ENCODE peak calls at places on chromosomes 1 and 21, in four cellular contexts. E, N, O and U are unnamed samples.

GRCh38 chr1:50658421-50659076 is 235.3 kb upstream of the DMRTA2 start:
- DNase-seq in O (no peak), E (peak; percentile 60), N (no peak), U (peak; percentile 30)

GRCh38 chr1:59815892-59816291 is 1.1 kb downstream of the HOOK1 start:
- DNase-seq in E (no peak), O (no peak), N (no peak), U (no peak)

GRCh38 chr1:82542766-82543165 is 742.0 kb downstream of the ADGRL2 start:
- DNase-seq in E (no peak), O (no peak), N (no peak), U (no peak)

GRCh38 chr1:85243336-85243735 is 16.1 kb downstream of the C1orf52 start:
- DNase-seq in O (no peak), N (no peak), E (peak; percentile 6), U (peak; percentile 17)

GRCh38 chr21:25813917-25814316 is 79.1 kb downstream of the GABPA start:
- DNase-seq in N (no peak), O (no peak), E (no peak), U (peak; percentile 2)

GRCh38 chr21:41477641-41478318 is 30.2 kb downstream of the TMPRSS2 start:
- DNase-seq in O (no peak), E (peak; percentile 67), N (no peak), U (no peak)

GRCh38 chr1:15797614-15798390 is 9.6 kb downstream of the UQCRHL start:
- DNase-seq in N (no peak), E (no peak), O (no peak), U (peak; percentile 40)

GRCh38 chr1:29540801-29541357 is 304.6 kb downstream of the PTPRU start:
- DNase-seq in E (no peak), O (no peak), N (no peak), U (no peak)

GRCh38 chr1:200282497-200283122 is 127.2 kb downstream of the ZNF281 start:
- DNase-seq in N (no peak), E (no peak), O (no peak), U (no peak)

GRCh38 chr1:205565799-205566198 is 61.3 kb downstream of the CDK18 start:
- DNase-seq in E (no peak), N (no peak), O (peak; percentile 21), U (no peak)

GRCh38 chr1:192918259-192918658 is 109.4 kb downstream of the RGS2 start:
- DNase-seq in O (no peak), N (no peak), E (no peak), U (no peak)

GRCh38 chr1:89358287-89358893 is 5.5 kb upstream of the GBP6 start:
- DNase-seq in E (peak; percentile 89), O (peak; percentile 84), N (peak; percentile 94), U (peak; percentile 72)

GRCh38 chr1:239784896-239785295 is 306.8 kb upstream of the FMN2 start:
- DNase-seq in N (no peak), E (no peak), O (no peak), U (no peak)

GRCh38 chr1:30527511-30528140 is 195.8 kb downstream of the MATN1 start:
- DNase-seq in E (no peak), N (no peak), O (no peak), U (no peak)

GRCh38 chr1:60942896-60943633 is 139.3 kb upstream of the NFIA start:
- DNase-seq in E (no peak), N (no peak), O (no peak), U (no peak)

GRCh38 chr1:93348104-93348780 is 2.5 kb downstream of the DR1 start:
- DNase-seq in N (no peak), O (no peak), E (no peak), U (no peak)

GRCh38 chr1:10701145-10701544 is 95.3 kb downstream of the CASZ1 start:
- DNase-seq in N (no peak), E (no peak), O (no peak), U (no peak)

GRCh38 chr1:228349701-228350171 is 56.9 kb downstream of the TRIM11 start:
- DNase-seq in E (no peak), N (no peak), O (no peak), U (no peak)

GRCh38 chr1:43082701-43083100 is 89.4 kb downstream of the EBNA1BP2 start:
- DNase-seq in N (no peak), E (peak; percentile 73), O (no peak), U (no peak)

GRCh38 chr1:177346960-177347359 is 176.2 kb downstream of the BRINP2 start:
- DNase-seq in E (no peak), N (no peak), O (peak; percentile 83), U (no peak)

GRCh38 chr1:152982076-152982475 is 1.8 kb upstream of the SPRR1A start:
- DNase-seq in E (no peak), O (no peak), N (no peak), U (no peak)

GRCh38 chr1:22500058-22500457 is 48.4 kb downstream of the ZBTB40 start:
- DNase-seq in O (no peak), N (no peak), E (no peak), U (peak; percentile 56)

GRCh38 chr1:118986291-118986838 is 1.8 kb downstream of the TBX15 start:
- DNase-seq in O (no peak), N (no peak), E (peak; percentile 40), U (no peak)

GRCh38 chr1:24286246-24287010 is 32.7 kb upstream of the GRHL3 start:
- DNase-seq in O (no peak), E (peak; percentile 89), N (no peak), U (no peak)

GRCh38 chr1:164480285-164480907 is 78.6 kb upstream of the PBX1 start:
- DNase-seq in N (no peak), E (no peak), O (no peak), U (no peak)

GRCh38 chr1:171644805-171645483 is 7.5 kb downstream of the MYOC start:
- DNase-seq in N (peak; percentile 90), O (peak; percentile 86), E (peak; percentile 89), U (peak; percentile 85)

GRCh38 chr1:86648255-86648654 is 56.1 kb upstream of the SH3GLB1 start:
- DNase-seq in O (no peak), E (no peak), N (no peak), U (peak; percentile 83)

GRCh38 chr1:235057385-235058306 is 71.0 kb downstream of the TOMM20 start:
- DNase-seq in N (no peak), O (no peak), E (no peak), U (no peak)

GRCh38 chr1:246613131-246613758 is 47.0 kb downstream of the CNST start:
- DNase-seq in E (no peak), N (no peak), O (no peak), U (no peak)

GRCh38 chr1:4088676-4089075 is 188.6 kb upstream of the C1orf174 start:
- DNase-seq in N (no peak), O (no peak), E (no peak), U (no peak)

GRCh38 chr1:189983156-189983555 is 494.5 kb downstream of the BRINP3 start:
- DNase-seq in N (no peak), O (no peak), E (no peak), U (no peak)

GRCh38 chr1:58755468-58755872 is 28.4 kb downstream of the JUN start:
- DNase-seq in E (no peak), N (peak; percentile 33), O (peak; percentile 51), U (peak; percentile 97)

GRCh38 chr1:177912991-177913390 is 56.9 kb downstream of the SEC16B start:
- DNase-seq in O (peak; percentile 61), E (no peak), N (no peak), U (no peak)

GRCh38 chr1:35539824-35540261 is 17.4 kb downstream of the KIAA0319L start:
- DNase-seq in N (no peak), O (no peak), E (no peak), U (peak; percentile 30)

DNA sequence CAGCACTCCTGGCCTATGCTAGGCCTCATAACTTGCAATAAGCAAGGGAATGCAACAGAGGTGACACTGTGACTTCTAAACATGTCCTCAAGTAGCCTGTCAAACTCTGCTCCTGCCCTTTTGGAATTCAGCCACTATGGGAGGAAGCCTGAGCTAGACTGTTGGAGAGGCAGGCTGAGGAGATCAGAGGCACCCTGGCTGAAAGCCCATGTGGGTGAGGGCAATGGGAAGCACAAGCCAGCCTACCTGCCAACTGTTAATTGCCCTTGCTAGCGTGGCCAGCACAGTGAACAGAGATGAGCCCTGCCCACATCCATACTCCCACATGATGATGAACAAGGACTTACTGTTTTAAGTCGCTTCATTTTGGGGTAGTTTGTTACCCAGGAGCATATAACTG is 17.7 kb downstream of the GNB1 start:
- DNase-seq in E (no peak), O (peak; percentile 77), N (no peak), U (no peak)
- H3K4me1 ChIP-seq in E (no peaks in the 10 kb centered on the region), O (peaks cover 23% of the 10 kb centered on the region), N (peaks cover 30% of the 10 kb centered on the region), U (peaks cover 13% of the 10 kb centered on the region)

GRCh38 chr1:214617246-214617645 is 14.3 kb downstream of the CENPF start:
- DNase-seq in N (no peak), O (no peak), E (no peak), U (no peak)
- H3K4me1 ChIP-seq in N (no peaks in the 10 kb centered on the region), O (no peaks in the 10 kb centered on the region), E (no peaks in the 10 kb centered on the region), U (no peaks in the 10 kb centered on the region)

GRCh38 chr1:121458291-121459048 is 273.7 kb downstream of the SRGAP2C start:
- DNase-seq in O (no peak), N (no peak), E (no peak), U (peak; percentile 20)
- H3K4me1 ChIP-seq in O (no peaks in the 10 kb centered on the region), N (no peaks in the 10 kb centered on the region), E (no peaks in the 10 kb centered on the region), U (no peaks in the 10 kb centered on the region)

GRCh38 chr1:212485895-212486590 is 53.3 kb downstream of the NENF start:
- DNase-seq in O (peak; percentile 69), N (peak; percentile 38), E (no peak), U (peak; percentile 98)
- H3K4me1 ChIP-seq in O (peaks cover 10% of the 10 kb centered on the region), N (peaks cover 8% of the 10 kb centered on the region), E (peaks cover 14% of the 10 kb centered on the region), U (peaks cover 36% of the 10 kb centered on the region)

GRCh38 chr1:198629610-198630009 is 9.2 kb upstream of the PTPRC start:
- DNase-seq in O (no peak), N (no peak), E (no peak), U (no peak)

GRCh38 chr1:198632007-198632406 is 6.8 kb upstream of the PTPRC start:
- DNase-seq in N (no peak), O (no peak), E (no peak), U (no peak)

GRCh38 chr1:198631292-198631691 is 7.5 kb upstream of the PTPRC start:
- DNase-seq in N (no peak), E (no peak), O (no peak), U (no peak)

GRCh38 chr1:198628064-198628455 is 10.8 kb upstream of the PTPRC start:
- DNase-seq in N (no peak), E (no peak), O (no peak), U (no peak)

GRCh38 chr1:198630863-198631262 is 8.0 kb upstream of the PTPRC start:
- DNase-seq in E (no peak), N (no peak), O (no peak), U (no peak)
- H3K4me1 ChIP-seq in E (no peaks in the 10 kb centered on the region), N (no peaks in the 10 kb centered on the region), O (no peaks in the 10 kb centered on the region), U (no peaks in the 10 kb centered on the region)

GRCh38 chr1:72282690-72283203 is 408 bp upstream of the NEGR1 start:
- DNase-seq in O (peak; percentile 77), N (peak; percentile 78), E (peak; percentile 95), U (peak; percentile 93)
- H3K4me1 ChIP-seq in O (no peaks in the 10 kb centered on the region), N (no peaks in the 10 kb centered on the region), E (peaks cover 11% of the 10 kb centered on the region), U (peaks cover 2% of the 10 kb centered on the region)